ENCODE peak calls at places on chromosome 4, in six cellular contexts. One of them, this sample, is unnamed. For H3K4me1, the result is how much of the 10 kb centered on the place peaks cover.

GRCh38 chr4:100519205-100519604 is 1.4 kb upstream of the EMCN start:
- DNase-seq in GM12878: no peak
- DNase-seq in NT2/D1: no peak
- DNase-seq in mesenchymal stem cell: no peak
- DNase-seq in H9: no peak
- DNase-seq in neural progenitor cell: no peak
- DNase-seq in this sample: no peak

GRCh38 chr4:17066972-17067371 is 168.5 kb upstream of the LDB2 start:
- DNase-seq in neural progenitor cell: no peak
- DNase-seq in NT2/D1: no peak
- DNase-seq in mesenchymal stem cell: peak
- DNase-seq in GM12878: no peak
- DNase-seq in H9: no peak
- DNase-seq in this sample: no peak

GRCh38 chr4:137471895-137472294 is 60.4 kb downstream of the PCDH18 start:
- DNase-seq in H9: no peak
- DNase-seq in neural progenitor cell: no peak
- DNase-seq in NT2/D1: no peak
- DNase-seq in mesenchymal stem cell: no peak
- DNase-seq in GM12878: no peak
- DNase-seq in this sample: no peak

GRCh38 chr4:76699911-76700310 is 198.0 kb downstream of the SOWAHB start:
- DNase-seq in GM12878: no peak
- DNase-seq in NT2/D1: no peak
- DNase-seq in H9: no peak
- DNase-seq in mesenchymal stem cell: no peak
- DNase-seq in neural progenitor cell: no peak
- DNase-seq in this sample: no peak

GRCh38 chr4:119653990-119654389 is 25.4 kb upstream of the PDE5A start:
- DNase-seq in neural progenitor cell: no peak
- DNase-seq in NT2/D1: no peak
- DNase-seq in H9: no peak
- DNase-seq in GM12878: no peak
- DNase-seq in mesenchymal stem cell: no peak
- DNase-seq in this sample: no peak

GRCh38 chr4:102390438-102390837 is 45.2 kb upstream of the SLC39A8 start:
- DNase-seq in GM12878: peak
- DNase-seq in H9: no peak
- DNase-seq in mesenchymal stem cell: peak
- DNase-seq in neural progenitor cell: no peak
- DNase-seq in NT2/D1: no peak
- DNase-seq in this sample: no peak

GRCh38 chr4:41727861-41728570 is 20.5 kb downstream of the PHOX2B start:
- DNase-seq in mesenchymal stem cell: no peak
- DNase-seq in GM12878: no peak
- DNase-seq in neural progenitor cell: no peak
- DNase-seq in H9: no peak
- DNase-seq in NT2/D1: no peak
- DNase-seq in this sample: no peak

GRCh38 chr4:176492648-176493302 is 173.0 kb downstream of the SPCS3 start:
- DNase-seq in mesenchymal stem cell: peak
- DNase-seq in GM12878: peak
- DNase-seq in neural progenitor cell: no peak
- DNase-seq in NT2/D1: no peak
- DNase-seq in H9: no peak
- DNase-seq in this sample: no peak

GRCh38 chr4:138749303-138749702 is 266.3 kb upstream of the NOCT start:
- DNase-seq in neural progenitor cell: no peak
- DNase-seq in NT2/D1: no peak
- DNase-seq in mesenchymal stem cell: peak
- DNase-seq in H9: no peak
- DNase-seq in GM12878: no peak
- DNase-seq in this sample: no peak

GRCh38 chr4:151117371-151117962 is 18.0 kb downstream of the RPS3A start:
- DNase-seq in mesenchymal stem cell: peak
- DNase-seq in NT2/D1: peak
- DNase-seq in H9: peak
- DNase-seq in GM12878: no peak
- DNase-seq in neural progenitor cell: peak
- DNase-seq in this sample: peak

GRCh38 chr4:2871466-2871865 is 27.8 kb downstream of the ADD1 start:
- DNase-seq in GM12878: no peak
- DNase-seq in H9: no peak
- DNase-seq in neural progenitor cell: no peak
- DNase-seq in NT2/D1: no peak
- DNase-seq in mesenchymal stem cell: no peak
- DNase-seq in this sample: no peak

GRCh38 chr4:2867758-2868491 is 24.3 kb downstream of the ADD1 start:
- DNase-seq in GM12878: no peak
- DNase-seq in NT2/D1: no peak
- DNase-seq in mesenchymal stem cell: peak
- DNase-seq in H9: peak
- DNase-seq in neural progenitor cell: peak
- DNase-seq in this sample: peak

GRCh38 chr4:2870098-2870497 is 26.5 kb downstream of the ADD1 start:
- DNase-seq in NT2/D1: no peak
- DNase-seq in neural progenitor cell: no peak
- DNase-seq in GM12878: no peak
- DNase-seq in mesenchymal stem cell: no peak
- DNase-seq in H9: no peak
- DNase-seq in this sample: no peak

GRCh38 chr4:2868840-2869487 is 25.3 kb downstream of the ADD1 start:
- DNase-seq in GM12878: no peak
- DNase-seq in neural progenitor cell: no peak
- DNase-seq in NT2/D1: no peak
- DNase-seq in mesenchymal stem cell: no peak
- DNase-seq in H9: no peak
- DNase-seq in this sample: no peak

GRCh38 chr4:2869659-2870058 is 26.0 kb downstream of the ADD1 start:
- DNase-seq in neural progenitor cell: no peak
- DNase-seq in mesenchymal stem cell: no peak
- DNase-seq in NT2/D1: no peak
- DNase-seq in GM12878: no peak
- DNase-seq in H9: no peak
- DNase-seq in this sample: no peak
- H3K4me1 ChIP-seq in neural progenitor cell: under half
- H3K4me1 ChIP-seq in mesenchymal stem cell: under half
- H3K4me1 ChIP-seq in NT2/D1: under half
- H3K4me1 ChIP-seq in GM12878: under half
- H3K4me1 ChIP-seq in H9: under half
- H3K4me1 ChIP-seq in this sample: under half

GRCh38 chr4:10761903-10762302 is 77.3 kb upstream of the CLNK start:
- DNase-seq in NT2/D1: no peak
- DNase-seq in mesenchymal stem cell: no peak
- DNase-seq in neural progenitor cell: no peak
- DNase-seq in H9: no peak
- DNase-seq in GM12878: no peak
- DNase-seq in this sample: no peak
- H3K9ac ChIP-seq in NT2/D1: no peak
- H3K9ac ChIP-seq in mesenchymal stem cell: no peak
- H3K9ac ChIP-seq in neural progenitor cell: no peak
- H3K9ac ChIP-seq in H9: no peak
- H3K9ac ChIP-seq in GM12878: no peak
- H3K9ac ChIP-seq in this sample: no peak

GRCh38 chr4:183172881-183173280 is 73.8 kb downstream of the WWC2 start:
- DNase-seq in H9: no peak
- DNase-seq in NT2/D1: no peak
- DNase-seq in mesenchymal stem cell: no peak
- DNase-seq in GM12878: no peak
- DNase-seq in neural progenitor cell: no peak
- DNase-seq in this sample: no peak
- H3K4me1 ChIP-seq in H9: under half
- H3K4me1 ChIP-seq in NT2/D1: under half
- H3K4me1 ChIP-seq in mesenchymal stem cell: under half
- H3K4me1 ChIP-seq in GM12878: under half
- H3K4me1 ChIP-seq in neural progenitor cell: under half
- H3K4me1 ChIP-seq in this sample: under half

GRCh38 chr4:109833756-109834155 is 6.0 kb downstream of the RRH start:
- DNase-seq in mesenchymal stem cell: no peak
- DNase-seq in NT2/D1: no peak
- DNase-seq in neural progenitor cell: no peak
- DNase-seq in GM12878: no peak
- DNase-seq in H9: no peak
- DNase-seq in this sample: no peak

GRCh38 chr4:109837014-109837413 is 9.2 kb downstream of the RRH start:
- DNase-seq in NT2/D1: no peak
- DNase-seq in GM12878: no peak
- DNase-seq in neural progenitor cell: no peak
- DNase-seq in mesenchymal stem cell: no peak
- DNase-seq in H9: no peak
- DNase-seq in this sample: no peak
- H3K9ac ChIP-seq in NT2/D1: no peak
- H3K9ac ChIP-seq in GM12878: no peak
- H3K9ac ChIP-seq in neural progenitor cell: no peak
- H3K9ac ChIP-seq in mesenchymal stem cell: no peak
- H3K9ac ChIP-seq in H9: no peak
- H3K9ac ChIP-seq in this sample: no peak

GRCh38 chr4:915041-915474 is 17.1 kb downstream of the GAK start:
- DNase-seq in H9: no peak
- DNase-seq in neural progenitor cell: no peak
- DNase-seq in GM12878: no peak
- DNase-seq in mesenchymal stem cell: no peak
- DNase-seq in NT2/D1: no peak
- DNase-seq in this sample: no peak

GRCh38 chr4:917466-917865 is 14.7 kb downstream of the GAK start:
- DNase-seq in H9: no peak
- DNase-seq in mesenchymal stem cell: no peak
- DNase-seq in NT2/D1: no peak
- DNase-seq in neural progenitor cell: no peak
- DNase-seq in GM12878: no peak
- DNase-seq in this sample: no peak

GRCh38 chr4:914531-914930 is 17.6 kb downstream of the GAK start:
- DNase-seq in H9: peak
- DNase-seq in mesenchymal stem cell: no peak
- DNase-seq in neural progenitor cell: no peak
- DNase-seq in GM12878: no peak
- DNase-seq in NT2/D1: no peak
- DNase-seq in this sample: no peak

GRCh38 chr4:915595-915994 is 16.5 kb downstream of the GAK start:
- DNase-seq in H9: no peak
- DNase-seq in neural progenitor cell: no peak
- DNase-seq in GM12878: no peak
- DNase-seq in NT2/D1: no peak
- DNase-seq in mesenchymal stem cell: peak
- DNase-seq in this sample: peak

DNA sequence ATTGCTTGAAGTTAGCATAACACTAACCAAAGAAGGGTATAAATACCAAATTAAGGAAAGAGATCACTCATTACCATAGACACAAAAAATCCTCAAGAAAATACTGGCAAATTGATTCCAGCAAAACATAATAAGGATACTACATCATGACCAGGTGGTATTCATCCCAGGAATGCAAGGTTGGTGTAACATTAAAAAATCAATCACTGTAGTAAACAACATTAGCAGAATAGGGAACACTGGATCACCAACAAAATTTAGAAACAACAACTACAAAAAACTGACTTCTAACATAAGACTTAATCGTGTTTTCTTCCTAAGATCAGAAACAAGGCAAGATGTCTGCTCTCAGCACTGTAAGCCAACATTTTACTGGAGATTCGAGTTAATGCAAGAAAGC is 14.1 kb downstream of the GAK start:
- DNase-seq in NT2/D1: no peak
- DNase-seq in H9: no peak
- DNase-seq in neural progenitor cell: no peak
- DNase-seq in mesenchymal stem cell: no peak
- DNase-seq in GM12878: no peak
- DNase-seq in this sample: no peak
- H3K4me1 ChIP-seq in NT2/D1: under half
- H3K4me1 ChIP-seq in H9: under half
- H3K4me1 ChIP-seq in neural progenitor cell: under half
- H3K4me1 ChIP-seq in mesenchymal stem cell: under half
- H3K4me1 ChIP-seq in GM12878: under half
- H3K4me1 ChIP-seq in this sample: under half

GRCh38 chr4:965048-965765 is 8.2 kb downstream of the DGKQ start:
- DNase-seq in NT2/D1: no peak
- DNase-seq in mesenchymal stem cell: no peak
- DNase-seq in H9: no peak
- DNase-seq in neural progenitor cell: no peak
- DNase-seq in GM12878: no peak
- DNase-seq in this sample: no peak

GRCh38 chr4:962231-963208 is 10.8 kb downstream of the DGKQ start:
- DNase-seq in neural progenitor cell: no peak
- DNase-seq in GM12878: no peak
- DNase-seq in H9: no peak
- DNase-seq in mesenchymal stem cell: no peak
- DNase-seq in NT2/D1: no peak
- DNase-seq in this sample: peak

GRCh38 chr4:964346-965025 is 8.9 kb downstream of the DGKQ start:
- DNase-seq in neural progenitor cell: no peak
- DNase-seq in H9: no peak
- DNase-seq in mesenchymal stem cell: no peak
- DNase-seq in NT2/D1: no peak
- DNase-seq in GM12878: no peak
- DNase-seq in this sample: peak

GRCh38 chr4:961651-962230 is 11.6 kb downstream of the DGKQ start:
- DNase-seq in NT2/D1: no peak
- DNase-seq in H9: no peak
- DNase-seq in neural progenitor cell: no peak
- DNase-seq in mesenchymal stem cell: no peak
- DNase-seq in GM12878: no peak
- DNase-seq in this sample: peak

GRCh38 chr4:963276-964225 is 9.8 kb downstream of the DGKQ start:
- DNase-seq in H9: no peak
- DNase-seq in NT2/D1: no peak
- DNase-seq in neural progenitor cell: no peak
- DNase-seq in GM12878: no peak
- DNase-seq in mesenchymal stem cell: no peak
- DNase-seq in this sample: peak
- H3K9ac ChIP-seq in H9: no peak
- H3K9ac ChIP-seq in NT2/D1: no peak
- H3K9ac ChIP-seq in neural progenitor cell: no peak
- H3K9ac ChIP-seq in GM12878: no peak
- H3K9ac ChIP-seq in mesenchymal stem cell: no peak
- H3K9ac ChIP-seq in this sample: no peak

This sample was measured in endodermal cell.